ENCODE peak calls at places on chromosomes 2 and 18, in ten cellular contexts. N, T, P, J, Y, A, U, W, F and V are unnamed samples. For H3K4me1, the result is how much of the 10 kb centered on the place peaks cover.

GRCh38 chr2:120059483-120059882 is 46.6 kb downstream of the EPB41L5 start:
- DNase-seq in N (no peak), T (no peak), P (no peak), J (no peak), Y (no peak), A (no peak), U (no peak), W (no peak), F (no peak), V (no peak)

GRCh38 chr18:69853061-69853460 is 94.6 kb downstream of the CD226 start:
- DNase-seq in N (no peak), T (no peak), P (no peak), J (no peak), Y (no peak), A (no peak), U (no peak), W (no peak), F (no peak), V (no peak)

GRCh38 chr2:168658706-168659105 is 143.7 kb upstream of the NOSTRIN start:
- DNase-seq in N (no peak), T (no peak), P (no peak), J (no peak), Y (no peak), A (no peak), U (no peak), W (no peak), F (no peak), V (no peak)

GRCh38 chr2:241900251-241901017 is 30.9 kb downstream of the RTP5 start:
- DNase-seq in N (peak), T (no peak), P (no peak), J (no peak), Y (peak), A (no peak), U (no peak), W (no peak), F (no peak), V (peak)

GRCh38 chr2:128228894-128229293 is 89.8 kb downstream of the HS6ST1 start:
- DNase-seq in N (no peak), T (no peak), P (peak), J (no peak), Y (no peak), A (no peak), U (peak), W (no peak), F (peak), V (no peak)

GRCh38 chr2:21022792-21023367 is 21.0 kb downstream of the APOB start:
- DNase-seq in N (no peak), T (no peak), P (no peak), J (no peak), Y (no peak), A (no peak), U (no peak), W (no peak), F (no peak), V (no peak)

GRCh38 chr2:44168684-44169154 is at the start of gene PPM1B:
- DNase-seq in N (no peak), T (no peak), P (no peak), J (no peak), Y (peak), A (peak), U (no peak), W (peak), F (no peak), V (peak)

GRCh38 chr18:9631814-9632496 is 17.6 kb upstream of the PPP4R1 start:
- DNase-seq in N (no peak), T (peak), P (peak), J (no peak), Y (no peak), A (no peak), U (peak), W (no peak), F (no peak), V (no peak)

GRCh38 chr2:117888897-117889296 is 74.4 kb downstream of the DDX18 start:
- DNase-seq in N (no peak), T (no peak), P (no peak), J (no peak), Y (no peak), A (no peak), U (no peak), W (no peak), F (no peak), V (no peak)

GRCh38 chr2:138187221-138187620 is 222.9 kb downstream of the HNMT start:
- DNase-seq in N (no peak), T (no peak), P (no peak), J (no peak), Y (no peak), A (no peak), U (no peak), W (no peak), F (no peak), V (no peak)

GRCh38 chr18:3455090-3455640 is 5.2 kb downstream of the TGIF1 start:
- DNase-seq in N (no peak), T (no peak), P (no peak), J (peak), Y (no peak), A (no peak), U (no peak), W (no peak), F (no peak), V (no peak)

GRCh38 chr18:7577706-7578105 is 10.6 kb downstream of the PTPRM start:
- DNase-seq in N (no peak), T (peak), P (peak), J (peak), Y (no peak), A (no peak), U (no peak), W (no peak), F (peak), V (no peak)

GRCh38 chr2:223815186-223815883 is 22.0 kb downstream of the AP1S3 start:
- DNase-seq in N (no peak), T (peak), P (peak), J (no peak), Y (no peak), A (no peak), U (peak), W (no peak), F (peak), V (no peak)

GRCh38 chr2:70089946-70090523 is 2.8 kb downstream of the PCBP1 start:
- DNase-seq in N (no peak), T (no peak), P (no peak), J (peak), Y (no peak), A (no peak), U (peak), W (no peak), F (no peak), V (peak)

GRCh38 chr2:16359961-16360360 is 305.7 kb downstream of the CYRIA start:
- DNase-seq in N (no peak), T (no peak), P (no peak), J (no peak), Y (no peak), A (no peak), U (no peak), W (no peak), F (no peak), V (no peak)

GRCh38 chr2:215507126-215507525 is 71.3 kb upstream of the FN1 start:
- DNase-seq in N (no peak), T (no peak), P (no peak), J (no peak), Y (no peak), A (no peak), U (no peak), W (no peak), F (no peak), V (no peak)

GRCh38 chr2:131413148-131413747 is 49.3 kb upstream of the RAB6D start:
- DNase-seq in N (no peak), T (peak), P (peak), J (peak), Y (no peak), A (peak), U (peak), W (no peak), F (peak), V (no peak)

GRCh38 chr18:7896164-7896563 is 329.0 kb downstream of the PTPRM start:
- DNase-seq in N (no peak), T (no peak), P (peak), J (no peak), Y (no peak), A (no peak), U (no peak), W (no peak), F (no peak), V (no peak)

GRCh38 chr2:120703330-120703994 is 32.2 kb upstream of the GLI2 start:
- DNase-seq in N (no peak), T (peak), P (peak), J (no peak), Y (peak), A (no peak), U (peak), W (no peak), F (no peak), V (no peak)

DNA sequence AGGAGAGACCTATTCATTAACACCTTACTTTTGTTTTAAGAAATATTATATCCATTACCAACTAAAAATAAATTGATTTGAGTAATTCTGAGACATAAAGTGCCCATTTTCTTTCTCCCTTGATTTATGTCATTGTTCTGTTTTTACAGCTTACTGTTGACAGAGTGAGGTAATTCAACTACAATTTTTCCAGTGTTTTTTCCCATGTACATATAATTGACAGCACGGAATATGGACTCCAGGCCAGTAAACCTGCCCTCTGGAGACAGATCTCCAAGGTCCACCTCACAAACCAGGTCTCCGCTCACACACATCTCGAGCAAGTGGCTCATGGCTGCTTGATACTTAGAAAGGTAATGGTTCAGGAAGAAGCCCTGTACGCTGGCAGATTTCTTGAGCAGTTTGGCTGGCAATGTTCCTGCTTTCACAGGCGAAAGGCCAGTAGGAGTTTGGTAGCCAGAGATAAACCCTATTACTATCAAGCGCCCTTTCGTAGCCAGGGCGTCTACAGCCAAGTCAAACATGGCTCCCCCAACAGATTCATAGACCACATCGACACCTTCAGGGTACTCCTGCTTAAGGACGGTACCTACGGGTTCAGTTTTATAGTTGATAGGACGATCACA is 7.6 kb downstream of the PTGR3 start:
- DNase-seq in N (peak), T (no peak), P (no peak), J (no peak), Y (no peak), A (no peak), U (peak), W (no peak), F (no peak), V (no peak)
- H3K4me1 ChIP-seq in N (under half), T (under half), P (half or more), J (under half), Y (half or more), A (under half), U (under half), W (half or more), F (under half), V (under half)

GRCh38 chr2:46200100-46200690 is 97.0 kb upstream of the EPAS1 start:
- DNase-seq in N (no peak), T (peak), P (no peak), J (no peak), Y (no peak), A (no peak), U (peak), W (no peak), F (no peak), V (no peak)
- H3K4me1 ChIP-seq in N (under half), T (under half), P (under half), J (under half), Y (under half), A (under half), U (under half), W (half or more), F (under half), V (under half)

GRCh38 chr2:100976061-100976460 is 26.0 kb upstream of the RPL31 start:
- DNase-seq in N (no peak), T (no peak), P (no peak), J (no peak), Y (no peak), A (no peak), U (no peak), W (no peak), F (no peak), V (no peak)
- H3K4me1 ChIP-seq in N (under half), T (under half), P (under half), J (under half), Y (under half), A (under half), U (under half), W (under half), F (under half), V (under half)

GRCh38 chr2:37228788-37229187 is 2.6 kb downstream of the CEBPZ start:
- DNase-seq in N (no peak), T (no peak), P (no peak), J (no peak), Y (no peak), A (no peak), U (no peak), W (no peak), F (no peak), V (no peak)
- H3K4me1 ChIP-seq in N (under half), T (under half), P (under half), J (under half), Y (under half), A (under half), U (under half), W (half or more), F (half or more), V (under half)

GRCh38 chr18:45825258-45825744 is at the start of gene SIGLEC15:
- DNase-seq in N (no peak), T (no peak), P (no peak), J (no peak), Y (no peak), A (no peak), U (no peak), W (no peak), F (no peak), V (no peak)
- H3K4me1 ChIP-seq in N (under half), T (under half), P (under half), J (under half), Y (under half), A (under half), U (under half), W (under half), F (under half), V (under half)

GRCh38 chr2:43084699-43085091 is 141.7 kb downstream of the ZFP36L2 start:
- DNase-seq in N (peak), T (peak), P (peak), J (no peak), Y (no peak), A (peak), U (no peak), W (peak), F (no peak), V (no peak)
- H3K4me1 ChIP-seq in N (half or more), T (under half), P (half or more), J (under half), Y (half or more), A (under half), U (under half), W (half or more), F (half or more), V (under half)